ENCODE peak calls at places on chromosomes 2 and 18, in seven cellular contexts. One of them, this sample, is unnamed. For H3K36me3 and H3K9me3, the result is how much of the 10 kb centered on the place peaks cover.

GRCh38 chr18:50970006-50970405 is 2.2 kb downstream of the ELAC1 start:
- DNase-seq in neuronal stem cell: no peak
- DNase-seq in NT2/D1: no peak
- DNase-seq in neural progenitor cell: no peak
- DNase-seq in HCT116: no peak
- DNase-seq in GM23248: no peak
- DNase-seq in mammary epithelial cell: peak
- DNase-seq in this sample: no peak

GRCh38 chr2:196376984-196377877 is 205.9 kb upstream of the STK17B start:
- DNase-seq in NT2/D1: no peak
- DNase-seq in neural progenitor cell: no peak
- DNase-seq in GM23248: peak
- DNase-seq in neuronal stem cell: no peak
- DNase-seq in mammary epithelial cell: peak
- DNase-seq in HCT116: no peak
- DNase-seq in this sample: no peak

GRCh38 chr2:57987835-57988573 is 58.6 kb upstream of the VRK2 start:
- DNase-seq in GM23248: peak
- DNase-seq in neuronal stem cell: no peak
- DNase-seq in neural progenitor cell: no peak
- DNase-seq in HCT116: no peak
- DNase-seq in NT2/D1: no peak
- DNase-seq in mammary epithelial cell: peak
- DNase-seq in this sample: no peak

GRCh38 chr2:128537646-128538045 is 219.0 kb upstream of the HS6ST1 start:
- DNase-seq in GM23248: no peak
- DNase-seq in HCT116: no peak
- DNase-seq in NT2/D1: no peak
- DNase-seq in neuronal stem cell: no peak
- DNase-seq in mammary epithelial cell: no peak
- DNase-seq in neural progenitor cell: no peak
- DNase-seq in this sample: no peak

GRCh38 chr18:59459352-59460059 is 100.4 kb upstream of the LMAN1 start:
- DNase-seq in neural progenitor cell: peak
- DNase-seq in mammary epithelial cell: peak
- DNase-seq in NT2/D1: no peak
- DNase-seq in GM23248: peak
- DNase-seq in HCT116: peak
- DNase-seq in neuronal stem cell: no peak
- DNase-seq in this sample: no peak

GRCh38 chr18:54558609-54559585 is 32.1 kb upstream of the DYNAP start:
- DNase-seq in neuronal stem cell: no peak
- DNase-seq in HCT116: no peak
- DNase-seq in NT2/D1: no peak
- DNase-seq in GM23248: peak
- DNase-seq in mammary epithelial cell: peak
- DNase-seq in neural progenitor cell: peak
- DNase-seq in this sample: no peak

GRCh38 chr18:35478520-35479435 is 19.0 kb downstream of the INO80C start:
- DNase-seq in neuronal stem cell: no peak
- DNase-seq in HCT116: peak
- DNase-seq in mammary epithelial cell: peak
- DNase-seq in neural progenitor cell: no peak
- DNase-seq in NT2/D1: no peak
- DNase-seq in GM23248: peak
- DNase-seq in this sample: no peak

GRCh38 chr2:191113761-191114160 is 37.0 kb downstream of the STAT4 start:
- DNase-seq in neural progenitor cell: no peak
- DNase-seq in neuronal stem cell: no peak
- DNase-seq in HCT116: no peak
- DNase-seq in GM23248: no peak
- DNase-seq in mammary epithelial cell: no peak
- DNase-seq in NT2/D1: no peak
- DNase-seq in this sample: no peak

GRCh38 chr18:48834421-48835011 is 116.2 kb downstream of the SMAD7 start:
- DNase-seq in neuronal stem cell: no peak
- DNase-seq in NT2/D1: no peak
- DNase-seq in HCT116: peak
- DNase-seq in mammary epithelial cell: peak
- DNase-seq in GM23248: peak
- DNase-seq in neural progenitor cell: no peak
- DNase-seq in this sample: peak

GRCh38 chr18:32480581-32480980 is 9.9 kb upstream of the GAREM1 start:
- DNase-seq in neural progenitor cell: no peak
- DNase-seq in mammary epithelial cell: peak
- DNase-seq in NT2/D1: no peak
- DNase-seq in HCT116: no peak
- DNase-seq in GM23248: no peak
- DNase-seq in neuronal stem cell: no peak
- DNase-seq in this sample: no peak

GRCh38 chr2:147331790-147332419 is 512.9 kb upstream of the ACVR2A start:
- DNase-seq in neural progenitor cell: peak
- DNase-seq in neuronal stem cell: peak
- DNase-seq in GM23248: peak
- DNase-seq in NT2/D1: peak
- DNase-seq in mammary epithelial cell: peak
- DNase-seq in HCT116: peak
- DNase-seq in this sample: no peak

GRCh38 chr2:128469203-128469602 is 150.5 kb upstream of the HS6ST1 start:
- DNase-seq in neural progenitor cell: no peak
- DNase-seq in neuronal stem cell: no peak
- DNase-seq in HCT116: peak
- DNase-seq in mammary epithelial cell: no peak
- DNase-seq in NT2/D1: no peak
- DNase-seq in GM23248: no peak
- DNase-seq in this sample: no peak

GRCh38 chr2:111686994-111687393 is 197.0 kb downstream of the ANAPC1 start:
- DNase-seq in neuronal stem cell: no peak
- DNase-seq in neural progenitor cell: no peak
- DNase-seq in GM23248: no peak
- DNase-seq in HCT116: no peak
- DNase-seq in NT2/D1: no peak
- DNase-seq in mammary epithelial cell: no peak
- DNase-seq in this sample: no peak

GRCh38 chr18:74368901-74369705 is 53.5 kb downstream of the C18orf63 start:
- DNase-seq in mammary epithelial cell: no peak
- DNase-seq in GM23248: no peak
- DNase-seq in neuronal stem cell: no peak
- DNase-seq in HCT116: no peak
- DNase-seq in NT2/D1: no peak
- DNase-seq in neural progenitor cell: no peak
- DNase-seq in this sample: no peak

GRCh38 chr2:84785950-84786349 is 94.9 kb downstream of the TRABD2A start:
- DNase-seq in GM23248: no peak
- DNase-seq in NT2/D1: no peak
- DNase-seq in neural progenitor cell: no peak
- DNase-seq in HCT116: no peak
- DNase-seq in mammary epithelial cell: no peak
- DNase-seq in neuronal stem cell: no peak
- DNase-seq in this sample: no peak

GRCh38 chr18:45642238-45642637 is 27.0 kb downstream of the SLC14A2 start:
- DNase-seq in GM23248: peak
- DNase-seq in neural progenitor cell: no peak
- DNase-seq in neuronal stem cell: no peak
- DNase-seq in mammary epithelial cell: no peak
- DNase-seq in HCT116: no peak
- DNase-seq in NT2/D1: no peak
- DNase-seq in this sample: no peak

GRCh38 chr2:116094196-116094595 is 1651.8 kb downstream of the DPP10 start:
- DNase-seq in NT2/D1: peak
- DNase-seq in mammary epithelial cell: no peak
- DNase-seq in HCT116: no peak
- DNase-seq in GM23248: no peak
- DNase-seq in neuronal stem cell: no peak
- DNase-seq in neural progenitor cell: peak
- DNase-seq in this sample: no peak

GRCh38 chr2:53572696-53573095 is 194.9 kb upstream of the CHAC2 start:
- DNase-seq in neural progenitor cell: no peak
- DNase-seq in neuronal stem cell: no peak
- DNase-seq in NT2/D1: no peak
- DNase-seq in mammary epithelial cell: no peak
- DNase-seq in GM23248: no peak
- DNase-seq in HCT116: no peak
- DNase-seq in this sample: no peak

GRCh38 chr18:31821452-31822171 is 60.9 kb upstream of the SLC25A52 start:
- DNase-seq in neuronal stem cell: no peak
- DNase-seq in mammary epithelial cell: no peak
- DNase-seq in NT2/D1: no peak
- DNase-seq in HCT116: no peak
- DNase-seq in neural progenitor cell: no peak
- DNase-seq in GM23248: no peak
- DNase-seq in this sample: no peak

GRCh38 chr2:101151859-101152194 is 645 bp upstream of the TBC1D8 start:
- DNase-seq in neural progenitor cell: peak
- DNase-seq in mammary epithelial cell: no peak
- DNase-seq in NT2/D1: no peak
- DNase-seq in GM23248: no peak
- DNase-seq in HCT116: no peak
- DNase-seq in neuronal stem cell: peak
- DNase-seq in this sample: no peak

GRCh38 chr2:64862623-64863022 is 126.6 kb upstream of the SLC1A4 start:
- DNase-seq in GM23248: peak
- DNase-seq in NT2/D1: no peak
- DNase-seq in neuronal stem cell: no peak
- DNase-seq in HCT116: no peak
- DNase-seq in mammary epithelial cell: peak
- DNase-seq in neural progenitor cell: no peak
- DNase-seq in this sample: no peak

GRCh38 chr2:15169326-15170038 is 391.7 kb downstream of the NBAS start:
- DNase-seq in neural progenitor cell: no peak
- DNase-seq in HCT116: peak
- DNase-seq in GM23248: peak
- DNase-seq in NT2/D1: no peak
- DNase-seq in neuronal stem cell: no peak
- DNase-seq in mammary epithelial cell: peak
- DNase-seq in this sample: no peak

GRCh38 chr18:34929336-34929780 is 111.9 kb upstream of the MAPRE2 start:
- DNase-seq in mammary epithelial cell: peak
- DNase-seq in neural progenitor cell: no peak
- DNase-seq in NT2/D1: no peak
- DNase-seq in HCT116: peak
- DNase-seq in GM23248: peak
- DNase-seq in neuronal stem cell: no peak
- DNase-seq in this sample: no peak

DNA sequence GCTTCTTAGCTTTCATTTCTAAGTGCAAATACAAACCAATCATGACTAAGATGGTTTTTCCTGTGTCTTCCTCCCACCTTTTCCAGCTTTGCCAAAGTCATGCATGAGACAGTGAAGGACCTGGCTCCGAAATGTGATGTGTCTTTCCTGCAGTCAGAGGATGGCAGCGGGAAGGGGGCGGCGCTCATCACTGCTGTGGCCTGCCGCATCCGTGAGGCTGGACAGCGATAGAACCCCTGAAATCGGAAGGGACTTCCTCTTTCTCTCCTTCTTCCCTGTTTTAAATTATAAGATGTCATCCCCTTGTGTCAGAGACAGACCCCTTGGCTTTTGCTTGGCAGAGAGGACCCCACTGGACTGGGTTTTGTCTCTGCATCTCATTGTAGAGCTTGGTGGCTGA is 56.8 kb downstream of the HK2 start:
- DNase-seq in HCT116: no peak
- DNase-seq in neuronal stem cell: no peak
- DNase-seq in NT2/D1: no peak
- DNase-seq in mammary epithelial cell: no peak
- DNase-seq in neural progenitor cell: no peak
- DNase-seq in GM23248: no peak
- DNase-seq in this sample: no peak
- H3K36me3 ChIP-seq in HCT116: under half
- H3K36me3 ChIP-seq in neuronal stem cell: under half
- H3K36me3 ChIP-seq in NT2/D1: half or more
- H3K36me3 ChIP-seq in mammary epithelial cell: under half
- H3K36me3 ChIP-seq in neural progenitor cell: under half
- H3K36me3 ChIP-seq in GM23248: under half
- H3K36me3 ChIP-seq in this sample: under half

GRCh38 chr2:4135765-4136164 is 432.4 kb downstream of the DCDC2C start:
- DNase-seq in HCT116: no peak
- DNase-seq in NT2/D1: no peak
- DNase-seq in neuronal stem cell: no peak
- DNase-seq in GM23248: no peak
- DNase-seq in neural progenitor cell: no peak
- DNase-seq in mammary epithelial cell: no peak
- DNase-seq in this sample: peak
- H3K9me3 ChIP-seq in HCT116: under half
- H3K9me3 ChIP-seq in NT2/D1: under half
- H3K9me3 ChIP-seq in neuronal stem cell: under half
- H3K9me3 ChIP-seq in GM23248: under half
- H3K9me3 ChIP-seq in neural progenitor cell: under half
- H3K9me3 ChIP-seq in mammary epithelial cell: under half
- H3K9me3 ChIP-seq in this sample: under half

GRCh38 chr2:144452169-144453038 is 67.5 kb downstream of the ZEB2 start:
- DNase-seq in HCT116: no peak
- DNase-seq in neural progenitor cell: peak
- DNase-seq in mammary epithelial cell: no peak
- DNase-seq in GM23248: peak
- DNase-seq in neuronal stem cell: peak
- DNase-seq in NT2/D1: peak
- DNase-seq in this sample: no peak
- H3K9ac ChIP-seq in HCT116: no peak
- H3K9ac ChIP-seq in neural progenitor cell: no peak
- H3K9ac ChIP-seq in mammary epithelial cell: no peak
- H3K9ac ChIP-seq in GM23248: peak
- H3K9ac ChIP-seq in neuronal stem cell: no peak
- H3K9ac ChIP-seq in NT2/D1: no peak
- H3K9ac ChIP-seq in this sample: peak

GRCh38 chr2:176566936-176567335 is 297.7 kb downstream of the MTX2 start:
- DNase-seq in HCT116: no peak
- DNase-seq in neuronal stem cell: no peak
- DNase-seq in neural progenitor cell: no peak
- DNase-seq in NT2/D1: no peak
- DNase-seq in GM23248: peak
- DNase-seq in mammary epithelial cell: no peak
- DNase-seq in this sample: no peak

GRCh38 chr2:176562359-176563043 is 293.3 kb downstream of the MTX2 start:
- DNase-seq in mammary epithelial cell: peak
- DNase-seq in neuronal stem cell: no peak
- DNase-seq in NT2/D1: no peak
- DNase-seq in GM23248: peak
- DNase-seq in HCT116: no peak
- DNase-seq in neural progenitor cell: no peak
- DNase-seq in this sample: no peak

GRCh38 chr2:176569574-176569973 is 300.3 kb downstream of the MTX2 start:
- DNase-seq in mammary epithelial cell: no peak
- DNase-seq in NT2/D1: no peak
- DNase-seq in HCT116: no peak
- DNase-seq in GM23248: no peak
- DNase-seq in neuronal stem cell: no peak
- DNase-seq in neural progenitor cell: no peak
- DNase-seq in this sample: no peak

GRCh38 chr2:176565641-176566323 is 296.5 kb downstream of the MTX2 start:
- DNase-seq in NT2/D1: no peak
- DNase-seq in neuronal stem cell: no peak
- DNase-seq in HCT116: no peak
- DNase-seq in neural progenitor cell: no peak
- DNase-seq in GM23248: no peak
- DNase-seq in mammary epithelial cell: no peak
- DNase-seq in this sample: peak

GRCh38 chr2:176567361-176567760 is 298.1 kb downstream of the MTX2 start:
- DNase-seq in GM23248: peak
- DNase-seq in mammary epithelial cell: no peak
- DNase-seq in HCT116: no peak
- DNase-seq in neural progenitor cell: no peak
- DNase-seq in NT2/D1: no peak
- DNase-seq in neuronal stem cell: no peak
- DNase-seq in this sample: no peak
- H3K36me3 ChIP-seq in GM23248: under half
- H3K36me3 ChIP-seq in mammary epithelial cell: under half
- H3K36me3 ChIP-seq in HCT116: under half
- H3K36me3 ChIP-seq in neural progenitor cell: under half
- H3K36me3 ChIP-seq in NT2/D1: under half
- H3K36me3 ChIP-seq in neuronal stem cell: under half
- H3K36me3 ChIP-seq in this sample: under half

GRCh38 chr2:95044598-95044997 is 19.1 kb downstream of the MAL start:
- DNase-seq in HCT116: no peak
- DNase-seq in GM23248: no peak
- DNase-seq in neural progenitor cell: no peak
- DNase-seq in NT2/D1: no peak
- DNase-seq in neuronal stem cell: no peak
- DNase-seq in mammary epithelial cell: no peak
- DNase-seq in this sample: peak
- H3K9me3 ChIP-seq in HCT116: under half
- H3K9me3 ChIP-seq in GM23248: under half
- H3K9me3 ChIP-seq in neural progenitor cell: under half
- H3K9me3 ChIP-seq in NT2/D1: under half
- H3K9me3 ChIP-seq in neuronal stem cell: under half
- H3K9me3 ChIP-seq in mammary epithelial cell: under half
- H3K9me3 ChIP-seq in this sample: under half

This sample was measured in kidney.